ENCODE peak calls at places on chromosomes 11 and 22, in seven cellular contexts. F is SJSA1, P is ovary, Q is mesendoderm, N is H9, C is lung, Z is cardiac muscle cell. A is an unnamed sample.

GRCh38 chr11:43988040-43988793 is 45.8 kb downstream of the C11orf96 start:
- DNase-seq in F (no peak), P (no peak), Q (peak), N (no peak), C (no peak), Z (peak), A (no peak)

GRCh38 chr11:1121343-1122331 is 36.1 kb upstream of the MUC5AC start:
- DNase-seq in F (peak), P (no peak), Q (no peak), N (no peak), C (no peak), Z (no peak), A (no peak)

GRCh38 chr11:129950319-129951034 is 52.2 kb downstream of the PRDM10 start:
- DNase-seq in F (no peak), P (no peak), Q (no peak), N (no peak), C (peak), Z (peak), A (peak)

GRCh38 chr22:19359554-19360299 is 68.2 kb upstream of the CLTCL1 start:
- DNase-seq in F (no peak), P (no peak), Q (no peak), N (no peak), C (no peak), Z (no peak), A (no peak)

GRCh38 chr11:11250470-11250869 is 102.6 kb downstream of the CSNK2A3 start:
- DNase-seq in F (no peak), P (no peak), Q (no peak), N (no peak), C (no peak), Z (no peak), A (no peak)

GRCh38 chr11:55357560-55358184 is 10.1 kb upstream of the OR4A15 start:
- DNase-seq in F (no peak), P (no peak), Q (peak), N (no peak), C (no peak), Z (no peak), A (no peak)

GRCh38 chr11:2301631-2302272 is at the start of the genes C11orf21 and TSPAN32:
- DNase-seq in F (peak), P (no peak), Q (no peak), N (no peak), C (peak), Z (peak), A (no peak)

GRCh38 chr11:62958547-62959071 is 26.2 kb downstream of the SLC22A6 start:
- DNase-seq in F (peak), P (no peak), Q (no peak), N (no peak), C (no peak), Z (peak), A (peak)

GRCh38 chr22:31345331-31346254 is 553 bp downstream of the PATZ1 start:
- DNase-seq in F (peak), P (peak), Q (peak), N (peak), C (peak), Z (peak), A (peak)

GRCh38 chr11:35906681-35907080 is 37.2 kb upstream of the LDLRAD3 start:
- DNase-seq in F (no peak), P (no peak), Q (no peak), N (no peak), C (no peak), Z (no peak), A (no peak)

GRCh38 chr11:111586305-111586915 is 15.8 kb upstream of the SIK2 start:
- DNase-seq in F (no peak), P (no peak), Q (peak), N (no peak), C (no peak), Z (peak), A (no peak)

GRCh38 chr11:284081-285020 is 4.6 kb upstream of the PGGHG start:
- DNase-seq in F (no peak), P (peak), Q (no peak), N (peak), C (no peak), Z (no peak), A (no peak)

GRCh38 chr11:4539603-4540219 is 5.3 kb upstream of the OR52M1 start:
- DNase-seq in F (peak), P (peak), Q (peak), N (peak), C (peak), Z (peak), A (peak)

GRCh38 chr11:586376-587316 is 10.4 kb downstream of the PHRF1 start:
- DNase-seq in F (no peak), P (no peak), Q (no peak), N (no peak), C (no peak), Z (no peak), A (no peak)

GRCh38 chr11:117071344-117071787 is 26.9 kb downstream of the SIK3 start:
- DNase-seq in F (peak), P (no peak), Q (no peak), N (no peak), C (no peak), Z (peak), A (peak)

GRCh38 chr11:113114452-113115027 is 153.3 kb downstream of the NCAM1 start:
- DNase-seq in F (peak), P (peak), Q (peak), N (peak), C (no peak), Z (peak), A (peak)

GRCh38 chr22:23086787-23087186 is 16.5 kb downstream of the GNAZ start:
- DNase-seq in F (no peak), P (no peak), Q (no peak), N (no peak), C (no peak), Z (no peak), A (no peak)

GRCh38 chr22:23084453-23085350 is 14.4 kb downstream of the GNAZ start:
- DNase-seq in F (no peak), P (no peak), Q (no peak), N (no peak), C (no peak), Z (no peak), A (no peak)

GRCh38 chr22:23086263-23086662 is 15.9 kb downstream of the GNAZ start:
- DNase-seq in F (no peak), P (no peak), Q (no peak), N (no peak), C (no peak), Z (no peak), A (no peak)

GRCh38 chr22:23085785-23086184 is 15.5 kb downstream of the GNAZ start:
- DNase-seq in F (no peak), P (no peak), Q (peak), N (no peak), C (no peak), Z (no peak), A (no peak)

DNA sequence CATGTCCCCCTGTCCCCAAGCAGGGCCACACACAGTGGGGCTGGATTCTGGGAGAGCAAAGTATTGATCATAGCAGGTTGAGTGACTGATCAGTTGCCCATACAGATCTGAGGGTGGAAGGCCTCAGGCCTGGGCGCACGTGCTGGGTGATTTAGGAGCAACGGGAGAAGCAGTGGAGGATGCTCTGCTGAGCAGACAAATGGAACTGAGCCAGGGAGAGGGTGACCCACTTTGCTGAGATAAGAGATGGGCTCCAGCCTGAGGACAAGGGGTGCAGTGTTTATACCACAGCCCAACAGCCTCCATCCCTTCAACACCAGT is 15.0 kb downstream of the GNAZ start:
- DNase-seq in F (no peak), P (no peak), Q (no peak), N (no peak), C (no peak), Z (no peak), A (no peak)
- H3K27ac ChIP-seq in F (no peak), P (no peak), Q (no peak), N (no peak), C (no peak), Z (no peak), A (no peak)

DNA sequence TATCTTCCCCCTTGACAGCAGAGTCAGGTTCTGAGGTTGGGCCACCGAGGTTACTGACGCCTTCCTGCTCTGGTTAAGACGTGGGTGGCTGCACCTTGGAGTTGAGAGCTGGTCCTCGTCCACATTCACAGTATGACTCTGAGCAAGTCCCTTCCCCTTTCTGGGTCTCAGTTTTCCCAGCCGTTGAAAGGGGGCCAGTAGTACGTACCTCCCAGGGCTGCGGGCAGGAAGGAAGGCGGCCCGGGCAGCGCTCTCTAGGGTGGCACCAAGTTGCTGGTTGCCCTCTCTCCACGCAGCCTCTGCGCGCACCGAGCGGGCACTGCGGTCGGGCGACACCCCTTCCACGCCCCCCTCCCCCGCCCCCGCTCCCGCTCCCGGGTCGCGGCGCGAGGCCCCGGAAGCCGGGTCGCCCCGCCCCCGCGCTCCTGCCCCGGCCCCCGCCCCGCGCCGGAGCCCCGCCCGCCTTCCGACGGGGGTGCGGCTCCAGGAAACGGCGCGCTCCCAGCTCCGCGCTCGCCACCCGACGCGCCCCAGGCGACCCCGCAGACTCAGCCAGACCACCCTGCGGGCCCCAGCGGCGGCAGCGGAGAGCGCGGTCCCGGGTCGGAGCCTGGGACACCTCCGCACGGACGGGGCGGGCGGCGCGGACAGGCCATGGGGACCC is at the start of gene EHBP1L1:
- DNase-seq in F (peak), P (peak), Q (peak), N (no peak), C (peak), Z (peak), A (peak)
- H3K27ac ChIP-seq in F (peak), P (peak), Q (no peak), N (no peak), C (peak), Z (no peak), A (peak)

GRCh38 chr11:121722431-121723256 is 269.9 kb upstream of the SORL1-AS1 start:
- DNase-seq in F (no peak), P (peak), Q (peak), N (peak), C (peak), Z (peak), A (peak)
- H3K27ac ChIP-seq in F (no peak), P (peak), Q (no peak), N (no peak), C (peak), Z (peak), A (peak)

GRCh38 chr11:75547177-75547576 is 14.9 kb upstream of the SERPINH1 start:
- DNase-seq in F (no peak), P (no peak), Q (no peak), N (no peak), C (no peak), Z (no peak), A (no peak)
- H3K27ac ChIP-seq in F (no peak), P (no peak), Q (no peak), N (no peak), C (no peak), Z (no peak), A (no peak)

DNA sequence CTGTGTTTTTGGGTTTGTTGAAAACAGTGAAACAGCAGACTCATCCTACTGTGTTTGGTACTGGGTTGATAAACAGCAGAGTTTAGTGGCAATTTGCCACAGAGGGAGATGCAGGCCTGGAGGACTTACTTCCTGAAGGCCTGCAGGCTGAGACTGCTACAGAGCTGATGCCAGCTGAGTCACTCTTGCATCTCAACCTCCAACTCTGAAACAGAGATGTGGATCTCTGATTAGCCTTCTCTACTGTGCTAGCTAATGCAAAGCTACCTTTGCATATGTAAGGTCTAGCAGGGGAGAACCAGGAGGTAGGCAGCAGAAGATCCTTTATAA is 14.3 kb downstream of the ATP5MG start:
- DNase-seq in F (peak), P (no peak), Q (peak), N (peak), C (no peak), Z (peak), A (no peak)
- H3K27ac ChIP-seq in F (no peak), P (no peak), Q (peak), N (peak), C (no peak), Z (no peak), A (no peak)

DNA sequence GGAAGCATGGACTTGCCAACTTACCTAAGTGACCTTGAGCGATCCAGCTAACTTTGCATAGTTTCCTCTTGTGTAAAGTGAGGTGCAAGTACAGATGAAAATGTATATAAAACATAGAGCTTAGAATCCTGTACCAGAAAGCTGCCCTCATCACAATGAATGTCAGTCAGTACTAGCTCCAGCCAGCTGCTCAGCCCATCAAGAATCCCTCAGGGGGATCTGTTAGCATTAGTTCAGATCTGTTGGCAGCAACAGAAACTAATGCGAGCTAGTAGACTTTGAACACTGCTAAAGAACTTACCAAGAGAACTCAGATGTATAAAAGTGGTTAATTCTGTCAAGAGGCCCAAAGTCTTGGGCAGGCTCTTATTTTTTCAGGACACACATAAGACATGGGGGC is 6.3 kb upstream of the C11orf91 start:
- DNase-seq in F (no peak), P (no peak), Q (no peak), N (no peak), C (no peak), Z (peak), A (no peak)
- H3K27ac ChIP-seq in F (no peak), P (no peak), Q (no peak), N (no peak), C (peak), Z (no peak), A (peak)

A was measured in psoas muscle.